ENCODE peak calls at places on chromosomes 4 and X, in nine cellular contexts. T, A, B, Y, L, Q, O, Z and U are unnamed samples.

GRCh38 chrX:149962859-149963757 is 24.8 kb upstream of the EOLA2 start:
- DNase-seq in Q (peak), T (peak), L (peak), Y (peak), A (peak), O (peak), Z (no peak), B (peak), U (no peak)

GRCh38 chr4:41080964-41081363 is 133.4 kb downstream of the APBB2 start:
- DNase-seq in O (no peak), Z (no peak), L (no peak), Y (no peak), A (no peak), Q (no peak), T (no peak), B (no peak), U (no peak)

GRCh38 chr4:78323439-78323838 is 228.1 kb upstream of the ANXA3 start:
- DNase-seq in Y (no peak), B (no peak), O (no peak), A (no peak), T (no peak), Z (no peak), Q (no peak), L (no peak), U (no peak)

GRCh38 chr4:183326853-183327252 is 4.6 kb upstream of the CLDN24 start:
- DNase-seq in B (no peak), Q (peak), O (no peak), A (no peak), L (no peak), Z (no peak), Y (no peak), T (no peak), U (no peak)

GRCh38 chr4:163544407-163545038 is 50.0 kb downstream of the TMA16 start:
- DNase-seq in O (peak), B (peak), Y (peak), Z (peak), A (peak), L (peak), Q (peak), T (no peak), U (peak)

GRCh38 chr4:106297636-106298035 is 18.4 kb downstream of the TBCK start:
- DNase-seq in A (no peak), O (no peak), B (no peak), Q (no peak), Y (no peak), Z (no peak), T (no peak), L (no peak), U (no peak)

GRCh38 chr4:104811727-104812126 is 317.0 kb upstream of the CXXC4 start:
- DNase-seq in Y (no peak), O (no peak), L (no peak), Z (no peak), A (no peak), T (no peak), B (no peak), Q (no peak), U (no peak)

GRCh38 chr4:70061980-70062379 is 11.7 kb downstream of the HTN1 start:
- DNase-seq in O (no peak), Y (no peak), L (no peak), T (no peak), Z (no peak), Q (no peak), B (no peak), A (no peak), U (no peak)

GRCh38 chr4:143313996-143314395 is 22.7 kb upstream of the GAB1 start:
- DNase-seq in B (no peak), T (no peak), L (no peak), Z (no peak), Q (no peak), Y (no peak), O (no peak), A (no peak), U (no peak)

GRCh38 chr4:118033148-118034060 is 882 bp upstream of the NDST3 start:
- DNase-seq in A (peak), O (no peak), Z (no peak), B (peak), L (no peak), Q (peak), Y (peak), T (no peak), U (peak)

GRCh38 chr4:10118355-10119004 is 1.9 kb upstream of the WDR1 start:
- DNase-seq in A (no peak), L (no peak), B (no peak), T (no peak), O (no peak), Y (no peak), Z (no peak), Q (no peak), U (no peak)

GRCh38 chr4:102586644-102587021 is 85.5 kb downstream of the NFKB1 start:
- DNase-seq in B (no peak), L (no peak), O (no peak), Y (no peak), A (no peak), Q (no peak), Z (peak), T (no peak), U (no peak)

GRCh38 chr4:70943115-70943514 is 40.9 kb downstream of the MOB1B start:
- DNase-seq in A (no peak), L (peak), Z (no peak), Q (no peak), O (no peak), B (no peak), T (no peak), Y (no peak), U (no peak)

GRCh38 chr4:186685744-186686143 is 37.9 kb downstream of the FAT1 start:
- DNase-seq in L (no peak), T (no peak), A (no peak), B (no peak), O (no peak), Z (no peak), Q (peak), Y (no peak), U (no peak)

GRCh38 chrX:44596277-44596676 is 53.6 kb upstream of the FUNDC1 start:
- DNase-seq in Z (no peak), O (no peak), T (no peak), L (peak), B (no peak), Q (no peak), A (no peak), Y (no peak), U (no peak)

GRCh38 chr4:151167561-151167960 is 68.1 kb downstream of the RPS3A start:
- DNase-seq in L (no peak), Q (no peak), T (no peak), A (no peak), Y (no peak), Z (no peak), B (no peak), O (no peak), U (no peak)

GRCh38 chr4:165909947-165910346 is 36.9 kb downstream of the TLL1 start:
- DNase-seq in T (no peak), Q (no peak), B (no peak), Y (no peak), Z (no peak), L (no peak), A (no peak), O (no peak), U (no peak)

GRCh38 chr4:147786031-147786430 is 54.1 kb downstream of the ARHGAP10 start:
- DNase-seq in A (no peak), B (no peak), Y (no peak), T (no peak), Q (no peak), L (no peak), O (no peak), Z (no peak), U (no peak)

GRCh38 chr4:70326052-70326451 is 8.7 kb upstream of the CABS1 start:
- DNase-seq in Y (no peak), Q (no peak), Z (no peak), A (no peak), T (no peak), B (no peak), L (no peak), O (no peak), U (no peak)

GRCh38 chr4:30802622-30803323 is 82.6 kb downstream of the PCDH7 start:
- DNase-seq in B (no peak), L (no peak), O (no peak), Z (no peak), T (no peak), Y (no peak), A (no peak), Q (peak), U (no peak)

GRCh38 chrX:110168585-110168984 is 149.3 kb downstream of the AMMECR1 start:
- DNase-seq in Q (peak), L (no peak), Y (no peak), Z (no peak), A (no peak), O (no peak), T (no peak), B (no peak), U (no peak)

GRCh38 chr4:24743931-24744330 is 51.4 kb upstream of the SOD3 start:
- DNase-seq in T (no peak), A (no peak), Y (no peak), Z (no peak), Q (no peak), L (no peak), B (no peak), O (no peak), U (no peak)